ENCODE peak calls at places on chromosome 22, in six cellular contexts. R is neuronal stem cell, N is fibroblast of lung, O is K562, Y is H9, Z is Karpas-422. B is an unnamed sample. For H3K4me1, the result is how much of the 10 kb centered on the place peaks cover.

GRCh38 chr22:20243545-20244249 is 24.4 kb downstream of the RTN4R start:
- DNase-seq in R (no peak), N (peak), O (peak), Y (peak), Z (peak), B (peak)

GRCh38 chr22:50044485-50045143 is 13.5 kb downstream of the TTLL8 start:
- DNase-seq in R (no peak), N (no peak), O (no peak), Y (no peak), Z (no peak), B (no peak)

GRCh38 chr22:21994881-21995444 is 12.4 kb upstream of the TOP3B start:
- DNase-seq in R (no peak), N (no peak), O (no peak), Y (no peak), Z (no peak), B (no peak)

GRCh38 chr22:20435436-20436308 is 2.0 kb downstream of the SCARF2 start:
- DNase-seq in R (no peak), N (no peak), O (no peak), Y (no peak), Z (no peak), B (peak)

GRCh38 chr22:18033204-18033998 is 9.0 kb upstream of the MICAL3 start:
- DNase-seq in R (no peak), N (peak), O (no peak), Y (no peak), Z (peak), B (peak)

GRCh38 chr22:17056058-17056457 is 28.7 kb upstream of the IL17RA start:
- DNase-seq in R (no peak), N (no peak), O (no peak), Y (no peak), Z (no peak), B (no peak)

GRCh38 chr22:31346733-31347250 is 646 bp upstream of the PATZ1 start:
- DNase-seq in R (peak), N (peak), O (peak), Y (peak), Z (peak), B (peak)

GRCh38 chr22:23233084-23233501 is 52.8 kb downstream of the BCR start:
- DNase-seq in R (no peak), N (peak), O (peak), Y (peak), Z (no peak), B (no peak)

GRCh38 chr22:20748820-20749428 is 25.0 kb upstream of the SERPIND1 start:
- DNase-seq in R (no peak), N (peak), O (no peak), Y (no peak), Z (peak), B (no peak)

GRCh38 chr22:46057206-46057605 is 80.2 kb upstream of the WNT7B start:
- DNase-seq in R (no peak), N (peak), O (no peak), Y (no peak), Z (peak), B (peak)

GRCh38 chr22:48607901-48608650 is 1219.6 kb downstream of the BRD1 start:
- DNase-seq in R (no peak), N (peak), O (no peak), Y (no peak), Z (no peak), B (no peak)

GRCh38 chr22:19019679-19020032 is 83.6 kb upstream of the PRODH start:
- DNase-seq in R (no peak), N (no peak), O (peak), Y (no peak), Z (no peak), B (no peak)

GRCh38 chr22:43420991-43421665 is 9.3 kb downstream of the MPPED1 start:
- DNase-seq in R (no peak), N (no peak), O (no peak), Y (no peak), Z (no peak), B (no peak)

GRCh38 chr22:22705328-22706100 is 61.1 kb downstream of the GGTLC2 start:
- DNase-seq in R (no peak), N (no peak), O (no peak), Y (peak), Z (no peak), B (no peak)

GRCh38 chr22:47738472-47739013 is 976.1 kb downstream of the TBC1D22A start:
- DNase-seq in R (no peak), N (no peak), O (no peak), Y (no peak), Z (no peak), B (no peak)

GRCh38 chr22:48729499-48730171 is 1098.0 kb downstream of the BRD1 start:
- DNase-seq in R (no peak), N (no peak), O (no peak), Y (no peak), Z (no peak), B (no peak)

GRCh38 chr22:46084943-46085830 is 65.1 kb upstream of the PPARA start:
- DNase-seq in R (no peak), N (peak), O (peak), Y (no peak), Z (no peak), B (no peak)

GRCh38 chr22:42560781-42561180 is 7.0 kb downstream of the SERHL2 start:
- DNase-seq in R (peak), N (no peak), O (peak), Y (peak), Z (peak), B (peak)

GRCh38 chr22:20811971-20812660 is 38.2 kb downstream of the SERPIND1 start:
- DNase-seq in R (no peak), N (no peak), O (no peak), Y (no peak), Z (no peak), B (no peak)

GRCh38 chr22:22902247-22902962 is 14.8 kb downstream of the IGLL5 start:
- DNase-seq in R (no peak), N (no peak), O (peak), Y (no peak), Z (no peak), B (no peak)

GRCh38 chr22:22079404-22080148 is 97.0 kb upstream of the TOP3B start:
- DNase-seq in R (no peak), N (no peak), O (no peak), Y (no peak), Z (no peak), B (no peak)

GRCh38 chr22:50303848-50304527 is 3.5 kb downstream of the PLXNB2 start:
- DNase-seq in R (no peak), N (no peak), O (peak), Y (peak), Z (peak), B (peak)

GRCh38 chr22:41074061-41074460 is 18.3 kb upstream of the EP300 start:
- DNase-seq in R (no peak), N (no peak), O (no peak), Y (no peak), Z (no peak), B (no peak)
- H3K9ac ChIP-seq in R (no peak), N (no peak), O (no peak), Y (no peak), Z (no peak), B (no peak)

DNA sequence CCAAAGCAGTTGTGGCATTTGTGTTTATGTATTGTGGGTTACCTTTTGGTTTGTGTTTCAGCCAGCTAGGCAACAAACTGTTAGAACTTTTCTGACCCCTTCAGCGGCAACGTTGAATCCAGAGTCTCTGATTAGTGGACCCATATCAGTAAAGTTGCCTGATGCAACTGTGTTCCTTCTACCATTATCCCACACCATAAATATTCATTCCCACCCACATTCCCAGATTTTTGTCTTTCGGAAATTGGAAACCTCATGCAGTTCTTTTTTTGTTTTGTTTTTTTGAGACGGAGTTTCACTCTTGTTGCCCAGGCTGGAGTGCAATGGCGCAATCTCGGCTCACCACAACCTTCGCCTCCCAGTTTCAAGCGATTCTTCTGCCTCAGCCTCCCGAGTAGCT is 30.7 kb upstream of the RBX1 start:
- DNase-seq in R (no peak), N (peak), O (no peak), Y (no peak), Z (no peak), B (no peak)
- H3K4me1 ChIP-seq in R (under half), N (under half), O (under half), Y (under half), Z (under half), B (under half)

DNA sequence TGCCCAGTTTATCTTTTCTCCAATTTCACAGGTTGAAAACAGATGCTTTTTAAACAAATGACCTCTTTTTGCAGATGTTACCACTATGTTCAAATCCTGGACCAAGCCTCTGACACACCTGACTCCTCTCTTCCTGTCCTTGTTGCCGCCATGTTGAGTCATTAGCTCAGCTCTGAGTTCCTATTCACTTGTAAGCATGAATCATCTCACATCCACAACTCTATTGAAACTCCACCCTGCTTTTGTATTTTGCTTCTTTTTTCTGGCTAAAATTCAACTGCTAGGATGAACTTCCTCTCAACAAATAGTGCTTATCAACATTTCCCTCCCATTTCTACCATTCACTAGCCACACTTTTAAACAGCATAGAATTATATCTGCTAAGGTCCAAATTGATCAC is 4.1 kb downstream of the JOSD1 start:
- DNase-seq in R (no peak), N (peak), O (no peak), Y (no peak), Z (no peak), B (peak)
- H3K9ac ChIP-seq in R (no peak), N (no peak), O (no peak), Y (no peak), Z (no peak), B (no peak)

GRCh38 chr22:32700186-32700882 is 101.2 kb upstream of the TIMP3 start:
- DNase-seq in R (no peak), N (peak), O (no peak), Y (no peak), Z (no peak), B (peak)
- H3K4me1 ChIP-seq in R (under half), N (under half), O (under half), Y (under half), Z (under half), B (half or more)

GRCh38 chr22:36432592-36433317 is 45.0 kb upstream of the MYH9 start:
- DNase-seq in R (no peak), N (peak), O (no peak), Y (no peak), Z (no peak), B (no peak)
- H3K9ac ChIP-seq in R (no peak), N (no peak), O (peak), Y (no peak), Z (no peak), B (no peak)

DNA sequence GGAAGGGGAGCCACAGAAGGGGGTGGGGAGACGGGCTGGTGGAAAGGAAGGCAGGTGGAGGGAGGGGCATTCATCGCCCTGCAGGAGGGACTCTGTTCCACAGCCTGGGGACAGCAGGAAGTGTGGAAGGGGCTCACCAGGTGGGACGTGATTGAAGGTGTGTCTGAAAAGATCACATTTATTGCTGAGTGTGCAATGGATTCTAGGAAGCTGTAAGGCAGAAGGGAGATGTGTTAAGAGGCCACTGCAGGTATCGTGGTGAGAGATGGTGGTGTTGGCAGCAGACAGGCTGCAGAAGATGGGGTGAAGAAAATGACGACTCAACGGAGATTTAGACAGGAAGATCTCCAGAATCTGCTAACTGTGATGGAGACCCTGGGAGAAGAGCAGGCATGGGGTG is 537.4 kb downstream of the MN1 start:
- DNase-seq in R (no peak), N (no peak), O (no peak), Y (no peak), Z (no peak), B (no peak)
- H3K4me1 ChIP-seq in R (under half), N (under half), O (under half), Y (under half), Z (under half), B (under half)